ENCODE peak calls at places on chromosomes 3 and 15, in nine cellular contexts. One of them, this sample, is unnamed.

GRCh38 chr3:53593611-53594010 is 99.2 kb downstream of the CACNA1D start:
- DNase-seq in kidney: no peak
- DNase-seq in heart right ventricle: no peak
- DNase-seq in heart left ventricle: no peak
- DNase-seq in left lung: no peak
- DNase-seq in GM23338: no peak
- DNase-seq in CD8-positive, alpha-beta memory T cell: no peak
- DNase-seq in A549: no peak
- DNase-seq in CD4-positive, alpha-beta memory T cell: no peak
- DNase-seq in this sample: no peak

GRCh38 chr3:17032407-17033034 is 147.8 kb downstream of the PLCL2 start:
- DNase-seq in kidney: no peak
- DNase-seq in heart right ventricle: no peak
- DNase-seq in heart left ventricle: no peak
- DNase-seq in left lung: no peak
- DNase-seq in GM23338: peak; percentile 71
- DNase-seq in CD8-positive, alpha-beta memory T cell: no peak
- DNase-seq in A549: peak; percentile 53
- DNase-seq in CD4-positive, alpha-beta memory T cell: no peak
- DNase-seq in this sample: no peak

GRCh38 chr3:179562467-179563297 is at the start of gene ACTL6A:
- DNase-seq in kidney: peak; percentile 100
- DNase-seq in heart right ventricle: peak; percentile 100
- DNase-seq in heart left ventricle: peak; percentile 100
- DNase-seq in left lung: peak; percentile 99
- DNase-seq in GM23338: peak; percentile 100
- DNase-seq in CD8-positive, alpha-beta memory T cell: peak; percentile 98
- DNase-seq in A549: peak; percentile 98
- DNase-seq in CD4-positive, alpha-beta memory T cell: peak; percentile 96
- DNase-seq in this sample: peak; percentile 100

GRCh38 chr3:15345051-15345607 is 12.7 kb upstream of the SH3BP5 start:
- DNase-seq in kidney: no peak
- DNase-seq in heart right ventricle: no peak
- DNase-seq in heart left ventricle: no peak
- DNase-seq in left lung: no peak
- DNase-seq in GM23338: no peak
- DNase-seq in CD8-positive, alpha-beta memory T cell: no peak
- DNase-seq in A549: no peak
- DNase-seq in CD4-positive, alpha-beta memory T cell: no peak
- DNase-seq in this sample: no peak

GRCh38 chr15:63593705-63594671 is 3.2 kb upstream of the FBXL22 start:
- DNase-seq in kidney: no peak
- DNase-seq in heart right ventricle: no peak
- DNase-seq in heart left ventricle: no peak
- DNase-seq in left lung: no peak
- DNase-seq in GM23338: no peak
- DNase-seq in CD8-positive, alpha-beta memory T cell: no peak
- DNase-seq in A549: no peak
- DNase-seq in CD4-positive, alpha-beta memory T cell: no peak
- DNase-seq in this sample: no peak

GRCh38 chr15:100732359-100733055 is 130.1 kb downstream of the ASB7 start:
- DNase-seq in kidney: no peak
- DNase-seq in heart right ventricle: no peak
- DNase-seq in heart left ventricle: no peak
- DNase-seq in left lung: no peak
- DNase-seq in GM23338: no peak
- DNase-seq in CD8-positive, alpha-beta memory T cell: no peak
- DNase-seq in A549: no peak
- DNase-seq in CD4-positive, alpha-beta memory T cell: no peak
- DNase-seq in this sample: no peak

GRCh38 chr15:45648521-45649200 is 13.8 kb downstream of the SQOR start:
- DNase-seq in kidney: no peak
- DNase-seq in heart right ventricle: no peak
- DNase-seq in heart left ventricle: no peak
- DNase-seq in left lung: no peak
- DNase-seq in GM23338: no peak
- DNase-seq in CD8-positive, alpha-beta memory T cell: no peak
- DNase-seq in A549: peak; percentile 42
- DNase-seq in CD4-positive, alpha-beta memory T cell: no peak
- DNase-seq in this sample: peak; percentile 46

GRCh38 chr15:58357529-58358476 is 74.0 kb upstream of the LIPC start:
- DNase-seq in kidney: no peak
- DNase-seq in heart right ventricle: no peak
- DNase-seq in heart left ventricle: no peak
- DNase-seq in left lung: no peak
- DNase-seq in GM23338: peak; percentile 42
- DNase-seq in CD8-positive, alpha-beta memory T cell: no peak
- DNase-seq in A549: peak; percentile 29
- DNase-seq in CD4-positive, alpha-beta memory T cell: peak; percentile 33
- DNase-seq in this sample: no peak

GRCh38 chr3:71510485-71510884 is 73.0 kb downstream of the FOXP1 start:
- DNase-seq in kidney: no peak
- DNase-seq in heart right ventricle: no peak
- DNase-seq in heart left ventricle: no peak
- DNase-seq in left lung: no peak
- DNase-seq in GM23338: no peak
- DNase-seq in CD8-positive, alpha-beta memory T cell: no peak
- DNase-seq in A549: peak; percentile 46
- DNase-seq in CD4-positive, alpha-beta memory T cell: no peak
- DNase-seq in this sample: no peak

GRCh38 chr15:51706347-51706746 is 25.0 kb downstream of the SCG3 start:
- DNase-seq in kidney: no peak
- DNase-seq in heart right ventricle: no peak
- DNase-seq in heart left ventricle: no peak
- DNase-seq in left lung: no peak
- DNase-seq in GM23338: no peak
- DNase-seq in CD8-positive, alpha-beta memory T cell: no peak
- DNase-seq in A549: no peak
- DNase-seq in CD4-positive, alpha-beta memory T cell: no peak
- DNase-seq in this sample: no peak

GRCh38 chr15:44308415-44308814 is 19.9 kb downstream of the GOLM2 start:
- DNase-seq in kidney: no peak
- DNase-seq in heart right ventricle: no peak
- DNase-seq in heart left ventricle: no peak
- DNase-seq in left lung: no peak
- DNase-seq in GM23338: no peak
- DNase-seq in CD8-positive, alpha-beta memory T cell: no peak
- DNase-seq in A549: no peak
- DNase-seq in CD4-positive, alpha-beta memory T cell: no peak
- DNase-seq in this sample: no peak

GRCh38 chr3:193945126-193945525 is 190.8 kb upstream of the HES1 start:
- DNase-seq in kidney: no peak
- DNase-seq in heart right ventricle: no peak
- DNase-seq in heart left ventricle: no peak
- DNase-seq in left lung: no peak
- DNase-seq in GM23338: no peak
- DNase-seq in CD8-positive, alpha-beta memory T cell: no peak
- DNase-seq in A549: no peak
- DNase-seq in CD4-positive, alpha-beta memory T cell: no peak
- DNase-seq in this sample: no peak

GRCh38 chr3:12175844-12176453 is 17.2 kb upstream of the TIMP4 start:
- DNase-seq in kidney: no peak
- DNase-seq in heart right ventricle: peak; percentile 55
- DNase-seq in heart left ventricle: peak; percentile 72
- DNase-seq in left lung: no peak
- DNase-seq in GM23338: peak; percentile 72
- DNase-seq in CD8-positive, alpha-beta memory T cell: no peak
- DNase-seq in A549: peak; percentile 58
- DNase-seq in CD4-positive, alpha-beta memory T cell: no peak
- DNase-seq in this sample: peak; percentile 64

GRCh38 chr3:16350041-16350952 is 85.3 kb downstream of the OXNAD1 start:
- DNase-seq in kidney: no peak
- DNase-seq in heart right ventricle: no peak
- DNase-seq in heart left ventricle: no peak
- DNase-seq in left lung: no peak
- DNase-seq in GM23338: no peak
- DNase-seq in CD8-positive, alpha-beta memory T cell: no peak
- DNase-seq in A549: peak; percentile 9
- DNase-seq in CD4-positive, alpha-beta memory T cell: no peak
- DNase-seq in this sample: no peak

GRCh38 chr15:65980824-65981456 is 111.6 kb downstream of the RAB11A start:
- DNase-seq in kidney: no peak
- DNase-seq in heart right ventricle: peak; percentile 32
- DNase-seq in heart left ventricle: peak; percentile 43
- DNase-seq in left lung: no peak
- DNase-seq in GM23338: peak; percentile 96
- DNase-seq in CD8-positive, alpha-beta memory T cell: no peak
- DNase-seq in A549: peak; percentile 76
- DNase-seq in CD4-positive, alpha-beta memory T cell: no peak
- DNase-seq in this sample: peak; percentile 63

GRCh38 chr15:100689500-100689899 is 87.1 kb downstream of the ASB7 start:
- DNase-seq in kidney: no peak
- DNase-seq in heart right ventricle: no peak
- DNase-seq in heart left ventricle: no peak
- DNase-seq in left lung: no peak
- DNase-seq in GM23338: no peak
- DNase-seq in CD8-positive, alpha-beta memory T cell: no peak
- DNase-seq in A549: no peak
- DNase-seq in CD4-positive, alpha-beta memory T cell: no peak
- DNase-seq in this sample: no peak

GRCh38 chr15:83449250-83449671 is 2.1 kb downstream of the SH3GL3 start:
- DNase-seq in kidney: no peak
- DNase-seq in heart right ventricle: no peak
- DNase-seq in heart left ventricle: no peak
- DNase-seq in left lung: no peak
- DNase-seq in GM23338: no peak
- DNase-seq in CD8-positive, alpha-beta memory T cell: no peak
- DNase-seq in A549: no peak
- DNase-seq in CD4-positive, alpha-beta memory T cell: no peak
- DNase-seq in this sample: no peak

GRCh38 chr15:60799885-60800728 is 321.2 kb upstream of the ICE2 start:
- DNase-seq in kidney: no peak
- DNase-seq in heart right ventricle: no peak
- DNase-seq in heart left ventricle: no peak
- DNase-seq in left lung: no peak
- DNase-seq in GM23338: no peak
- DNase-seq in CD8-positive, alpha-beta memory T cell: no peak
- DNase-seq in A549: no peak
- DNase-seq in CD4-positive, alpha-beta memory T cell: peak; percentile 34
- DNase-seq in this sample: no peak

GRCh38 chr3:179450901-179451334 is 352 bp downstream of the GNB4 start:
- DNase-seq in kidney: peak; percentile 82
- DNase-seq in heart right ventricle: peak; percentile 39
- DNase-seq in heart left ventricle: no peak
- DNase-seq in left lung: peak; percentile 93
- DNase-seq in GM23338: peak; percentile 33
- DNase-seq in CD8-positive, alpha-beta memory T cell: no peak
- DNase-seq in A549: peak; percentile 8
- DNase-seq in CD4-positive, alpha-beta memory T cell: peak; percentile 8
- DNase-seq in this sample: peak; percentile 53

DNA sequence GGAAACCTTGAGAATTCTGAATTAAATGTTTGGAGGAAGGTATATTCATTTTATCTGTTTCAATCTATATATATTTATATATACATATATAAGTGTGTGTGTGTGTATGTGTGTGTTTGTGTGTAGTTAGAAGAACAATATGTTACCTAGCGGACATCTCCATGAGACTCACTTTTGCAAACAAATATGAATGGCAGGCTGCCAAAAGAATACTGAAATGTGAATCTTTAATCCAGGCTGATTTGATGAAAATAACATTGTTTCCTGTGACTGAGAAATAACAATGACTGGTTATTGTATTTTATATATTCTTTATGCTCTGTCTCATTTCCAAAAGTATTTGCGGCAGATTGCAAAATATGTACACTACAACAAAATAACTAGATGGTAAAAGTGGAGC is 255.5 kb upstream of the TGFBR2 start:
- DNase-seq in kidney: no peak
- DNase-seq in heart right ventricle: no peak
- DNase-seq in heart left ventricle: no peak
- DNase-seq in left lung: no peak
- DNase-seq in GM23338: no peak
- DNase-seq in CD8-positive, alpha-beta memory T cell: no peak
- DNase-seq in A549: no peak
- DNase-seq in CD4-positive, alpha-beta memory T cell: no peak
- DNase-seq in this sample: no peak
- H3K4me1 ChIP-seq in kidney: no peaks in the 10 kb centered on the region
- H3K4me1 ChIP-seq in heart right ventricle: peaks cover 35% of the 10 kb centered on the region
- H3K4me1 ChIP-seq in heart left ventricle: peaks cover 75% of the 10 kb centered on the region
- H3K4me1 ChIP-seq in left lung: no peaks in the 10 kb centered on the region
- H3K4me1 ChIP-seq in GM23338: peaks cover 6% of the 10 kb centered on the region
- H3K4me1 ChIP-seq in CD8-positive, alpha-beta memory T cell: peaks cover 64% of the 10 kb centered on the region
- H3K4me1 ChIP-seq in A549: peaks cover 88% of the 10 kb centered on the region
- H3K4me1 ChIP-seq in CD4-positive, alpha-beta memory T cell: peaks cover 88% of the 10 kb centered on the region
- H3K4me1 ChIP-seq in this sample: peaks cover 26% of the 10 kb centered on the region

GRCh38 chr3:195893516-195893915 is 14.8 kb downstream of the TNK2 start:
- DNase-seq in kidney: no peak
- DNase-seq in heart right ventricle: no peak
- DNase-seq in heart left ventricle: no peak
- DNase-seq in left lung: peak; percentile 53
- DNase-seq in GM23338: no peak
- DNase-seq in CD8-positive, alpha-beta memory T cell: no peak
- DNase-seq in A549: no peak
- DNase-seq in CD4-positive, alpha-beta memory T cell: no peak
- DNase-seq in this sample: peak; percentile 68
- H3K4me3 ChIP-seq in kidney: no peak overlapping the region
- H3K4me3 ChIP-seq in heart right ventricle: no peak overlapping the region
- H3K4me3 ChIP-seq in heart left ventricle: no peak overlapping the region
- H3K4me3 ChIP-seq in left lung: no peak overlapping the region
- H3K4me3 ChIP-seq in GM23338: no peak overlapping the region
- H3K4me3 ChIP-seq in CD8-positive, alpha-beta memory T cell: no peak overlapping the region
- H3K4me3 ChIP-seq in A549: no peak overlapping the region
- H3K4me3 ChIP-seq in CD4-positive, alpha-beta memory T cell: no peak overlapping the region
- H3K4me3 ChIP-seq in this sample: peak overlapping the region; percentile 53

GRCh38 chr15:96359371-96359771 is 28.9 kb downstream of the NR2F2 start:
- DNase-seq in kidney: no peak
- DNase-seq in heart right ventricle: no peak
- DNase-seq in heart left ventricle: no peak
- DNase-seq in left lung: no peak
- DNase-seq in GM23338: peak; percentile 45
- DNase-seq in CD8-positive, alpha-beta memory T cell: no peak
- DNase-seq in A549: no peak
- DNase-seq in CD4-positive, alpha-beta memory T cell: no peak
- DNase-seq in this sample: no peak
- H3K4me1 ChIP-seq in kidney: peaks cover 3% of the 10 kb centered on the region
- H3K4me1 ChIP-seq in heart right ventricle: peaks cover 18% of the 10 kb centered on the region
- H3K4me1 ChIP-seq in heart left ventricle: peaks cover 45% of the 10 kb centered on the region
- H3K4me1 ChIP-seq in left lung: no peaks in the 10 kb centered on the region
- H3K4me1 ChIP-seq in GM23338: peaks cover 46% of the 10 kb centered on the region
- H3K4me1 ChIP-seq in CD8-positive, alpha-beta memory T cell: peaks cover 23% of the 10 kb centered on the region
- H3K4me1 ChIP-seq in A549: peaks cover 10% of the 10 kb centered on the region
- H3K4me1 ChIP-seq in CD4-positive, alpha-beta memory T cell: peaks cover 30% of the 10 kb centered on the region
- H3K4me1 ChIP-seq in this sample: peaks cover 3% of the 10 kb centered on the region

DNA sequence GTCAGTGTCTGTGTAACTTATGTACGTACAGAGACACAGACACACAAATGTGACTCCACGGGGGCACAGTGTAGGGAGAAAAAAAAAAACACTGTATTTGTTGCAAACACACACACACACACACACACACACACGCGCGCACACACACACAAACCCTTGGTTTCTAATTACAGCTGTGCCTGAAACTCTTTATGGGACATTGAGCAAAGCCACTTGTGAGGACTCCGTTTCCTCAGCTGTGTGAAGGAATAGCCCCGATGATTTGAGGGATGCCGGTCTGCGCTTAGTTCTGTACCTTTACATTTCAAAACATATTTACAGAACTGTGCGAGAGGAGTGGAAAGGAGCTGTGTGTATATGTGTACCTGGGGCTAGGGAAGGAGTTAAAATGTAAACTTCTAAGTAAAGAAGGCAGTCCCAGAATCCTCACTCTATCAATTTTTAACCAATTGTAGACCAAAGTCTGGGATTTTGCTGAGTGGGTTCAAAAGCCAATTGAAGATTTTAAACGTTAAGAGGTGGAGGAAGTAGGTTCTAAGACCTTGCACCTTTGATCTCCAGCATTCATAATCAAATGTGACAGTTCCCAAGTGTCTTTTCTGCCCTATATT is 5.3 kb upstream of the BCL6 start:
- DNase-seq in kidney: no peak
- DNase-seq in heart right ventricle: no peak
- DNase-seq in heart left ventricle: peak; percentile 42
- DNase-seq in left lung: no peak
- DNase-seq in GM23338: peak; percentile 62
- DNase-seq in CD8-positive, alpha-beta memory T cell: no peak
- DNase-seq in A549: peak; percentile 32
- DNase-seq in CD4-positive, alpha-beta memory T cell: no peak
- DNase-seq in this sample: peak; percentile 30
- H3K4me3 ChIP-seq in kidney: peak overlapping the region; percentile 59
- H3K4me3 ChIP-seq in heart right ventricle: peak overlapping the region; percentile 3
- H3K4me3 ChIP-seq in heart left ventricle: peak overlapping the region; percentile 38
- H3K4me3 ChIP-seq in left lung: peak overlapping the region; percentile 14
- H3K4me3 ChIP-seq in GM23338: peak overlapping the region; percentile 42
- H3K4me3 ChIP-seq in CD8-positive, alpha-beta memory T cell: no peak overlapping the region
- H3K4me3 ChIP-seq in A549: peak overlapping the region; percentile 44
- H3K4me3 ChIP-seq in CD4-positive, alpha-beta memory T cell: no peak overlapping the region
- H3K4me3 ChIP-seq in this sample: peak overlapping the region; percentile 93

This sample was measured in psoas muscle.